ENCODE peak calls at places on chromosomes 6 and 20, in eight cellular contexts. L, D, O, I, A, R, V and B are unnamed samples.
A peak's percentile ranks its signal among the peaks of the same experiment; 100 is the strongest.

GRCh38 chr20:54212226-54212625 is 4.3 kb downstream of the PFDN4 start:
- DNase-seq in A (no peak), R (no peak), I (peak; percentile 84), L (no peak), V (no peak), D (no peak), O (no peak), B (no peak)

GRCh38 chr20:47095690-47096089 is 201.0 kb downstream of the EYA2 start:
- DNase-seq in A (no peak), R (no peak), V (no peak), D (no peak), L (no peak), O (no peak), I (no peak), B (no peak)

GRCh38 chr20:21303061-21303871 is at the start of gene XRN2:
- DNase-seq in O (peak; percentile 93), R (peak; percentile 97), D (peak; percentile 94), I (peak; percentile 97), V (peak; percentile 97), A (peak; percentile 64), L (peak; percentile 98), B (peak; percentile 89)

GRCh38 chr6:50973464-50973863 is 154.8 kb downstream of the TFAP2B start:
- DNase-seq in A (no peak), V (no peak), R (no peak), I (no peak), D (no peak), L (no peak), O (no peak), B (no peak)

GRCh38 chr20:13231031-13231752 is 10.1 kb downstream of the ISM1 start:
- DNase-seq in R (no peak), D (no peak), L (no peak), O (peak; percentile 57), V (no peak), A (no peak), I (no peak), B (no peak)

GRCh38 chr6:164208371-164208770 is 793.9 kb downstream of the QKI start:
- DNase-seq in I (no peak), O (no peak), L (no peak), V (no peak), D (no peak), A (no peak), R (no peak), B (no peak)

GRCh38 chr6:170082067-170082466 is 208.8 kb downstream of the DLL1 start:
- DNase-seq in A (no peak), O (no peak), R (no peak), L (peak; percentile 57), I (no peak), V (peak; percentile 31), D (no peak), B (no peak)

GRCh38 chr6:90663106-90663505 is 76.2 kb upstream of the MAP3K7 start:
- DNase-seq in V (no peak), A (no peak), O (no peak), D (no peak), L (no peak), R (no peak), I (no peak), B (no peak)

GRCh38 chr20:23144856-23145255 is 58.7 kb upstream of the CD93 start:
- DNase-seq in A (no peak), L (no peak), V (no peak), D (no peak), R (no peak), I (no peak), O (no peak), B (no peak)

GRCh38 chr6:21914121-21914973 is 320.8 kb downstream of the SOX4 start:
- DNase-seq in I (peak; percentile 50), O (peak; percentile 28), V (peak; percentile 85), A (no peak), D (peak; percentile 84), L (no peak), R (peak; percentile 75), B (peak; percentile 75)

GRCh38 chr20:51928931-51929330 is 126.6 kb upstream of the SALL4 start:
- DNase-seq in V (no peak), D (no peak), A (no peak), R (no peak), O (no peak), L (no peak), I (no peak), B (no peak)

GRCh38 chr20:51542033-51542893 is at the start of gene NFATC2:
- DNase-seq in L (peak; percentile 92), R (peak; percentile 41), A (no peak), O (peak; percentile 53), D (no peak), I (no peak), V (peak; percentile 74), B (no peak)

GRCh38 chr6:4727671-4728435 is 48.4 kb upstream of the CDYL start:
- DNase-seq in I (peak; percentile 10), V (no peak), L (no peak), R (no peak), A (no peak), D (no peak), O (no peak), B (no peak)

GRCh38 chr6:155121699-155122098 is 126.6 kb downstream of the TIAM2 start:
- DNase-seq in O (no peak), D (no peak), A (no peak), I (peak; percentile 17), L (no peak), R (peak; percentile 32), V (no peak), B (no peak)

GRCh38 chr20:49843770-49844169 is 31.1 kb downstream of the SLC9A8 start:
- DNase-seq in V (no peak), I (no peak), R (no peak), L (no peak), A (no peak), O (no peak), D (no peak), B (no peak)

GRCh38 chr20:1062334-1063015 is 55.9 kb upstream of the PSMF1 start:
- DNase-seq in I (no peak), O (no peak), A (no peak), D (no peak), L (no peak), R (no peak), V (no peak), B (no peak)

GRCh38 chr6:41167173-41167963 is 4.5 kb upstream of the TREM2 start:
- DNase-seq in A (no peak), O (no peak), R (no peak), I (peak; percentile 24), V (no peak), L (no peak), D (no peak), B (no peak)

GRCh38 chr20:40954521-40955165 is 74.0 kb upstream of the TOP1 start:
- DNase-seq in D (no peak), O (no peak), I (no peak), V (no peak), L (no peak), A (no peak), R (no peak), B (no peak)

GRCh38 chr6:6820688-6821238 is 232.2 kb downstream of the LY86 start:
- DNase-seq in A (no peak), O (no peak), L (no peak), R (no peak), I (no peak), V (no peak), D (no peak), B (no peak)

GRCh38 chr6:4582506-4582905 is 193.7 kb upstream of the CDYL start:
- DNase-seq in I (peak; percentile 77), O (no peak), V (no peak), R (no peak), L (no peak), A (no peak), D (no peak), B (no peak)

GRCh38 chr6:15551798-15552197 is 111.0 kb downstream of the DTNBP1 start:
- DNase-seq in A (no peak), D (no peak), R (no peak), O (no peak), I (peak; percentile 26), L (peak; percentile 83), V (no peak), B (no peak)

GRCh38 chr6:107114213-107114871 is 973 bp downstream of the BEND3 start:
- DNase-seq in O (peak; percentile 78), R (peak; percentile 90), A (no peak), L (peak; percentile 95), D (peak; percentile 74), V (peak; percentile 92), I (peak; percentile 94), B (peak; percentile 21)

GRCh38 chr6:12024715-12025434 is 12.8 kb downstream of the HIVEP1 start:
- DNase-seq in L (no peak), V (no peak), R (no peak), A (no peak), I (peak; percentile 50), O (no peak), D (no peak), B (no peak)

GRCh38 chr20:44743080-44743701 is 2.5 kb upstream of the KCNK15 start:
- DNase-seq in L (no peak), R (no peak), A (no peak), O (no peak), V (no peak), D (no peak), I (no peak), B (no peak)

GRCh38 chr6:169722362-169723199 is 1.7 kb downstream of the PHF10 start:
- DNase-seq in R (peak; percentile 30), I (peak; percentile 65), V (peak; percentile 64), A (no peak), O (no peak), D (no peak), L (peak; percentile 87), B (no peak)

GRCh38 chr6:4164043-4164442 is 28.7 kb upstream of the ECI2 start:
- DNase-seq in A (no peak), L (no peak), R (no peak), V (no peak), O (no peak), I (no peak), D (no peak), B (no peak)

GRCh38 chr20:49999329-49999728 is 16.5 kb downstream of the SNAI1 start:
- DNase-seq in D (no peak), L (no peak), O (no peak), V (no peak), R (no peak), A (no peak), I (no peak), B (no peak)

GRCh38 chr6:34709386-34709785 is 12.8 kb upstream of the ILRUN start:
- DNase-seq in D (peak; percentile 74), L (peak; percentile 80), A (no peak), R (peak; percentile 72), V (peak; percentile 51), I (peak; percentile 90), O (no peak), B (no peak)
- H3K27ac ChIP-seq in D (peak overlapping the region; percentile 65), L (peak overlapping the region; percentile 63), A (no peak overlapping the region), R (no peak overlapping the region), V (no peak overlapping the region), I (peak overlapping the region; percentile 50), O (no peak overlapping the region), B (peak overlapping the region; percentile 63)

GRCh38 chr6:89270951-89271721 is 44.0 kb downstream of the GABRR2 start:
- DNase-seq in A (no peak), D (no peak), O (no peak), V (no peak), L (no peak), R (no peak), I (no peak), B (no peak)
- H3K4me3 ChIP-seq in A (no peak overlapping the region), D (no peak overlapping the region), O (no peak overlapping the region), V (no peak overlapping the region), L (no peak overlapping the region), R (no peak overlapping the region), I (no peak overlapping the region), B (no peak overlapping the region)

GRCh38 chr20:62356948-62357667 is 10.0 kb downstream of the LAMA5 start:
- DNase-seq in V (no peak), L (no peak), R (peak; percentile 87), D (peak; percentile 80), O (no peak), A (no peak), I (peak; percentile 63), B (peak; percentile 65)
- H3K4me1 ChIP-seq in V (peaks cover 80% of the 10 kb centered on the region), L (peaks cover 26% of the 10 kb centered on the region), R (peaks cover 18% of the 10 kb centered on the region), D (peaks cover 7% of the 10 kb centered on the region), O (no peaks in the 10 kb centered on the region), A (peaks cover 96% of the 10 kb centered on the region), I (peaks cover 33% of the 10 kb centered on the region), B (peaks cover 95% of the 10 kb centered on the region)

GRCh38 chr6:33789550-33789895 is 593 bp upstream of the LEMD2 start:
- DNase-seq in R (no peak), V (no peak), A (no peak), I (no peak), D (no peak), L (peak; percentile 81), O (no peak), B (no peak)
- H3K27ac ChIP-seq in R (no peak overlapping the region), V (peak overlapping the region; percentile 97), A (no peak overlapping the region), I (peak overlapping the region; percentile 96), D (peak overlapping the region; percentile 95), L (peak overlapping the region; percentile 99), O (no peak overlapping the region), B (no peak overlapping the region)